ENCODE peak calls at places on chromosomes 13 and 19, in eight cellular contexts. T, D, V, B, I, G, A and P are unnamed samples.

GRCh38 chr13:95403349-95404140 is 102.3 kb upstream of the ABCC4 start:
- DNase-seq in G (peak; percentile 45), I (no peak), V (no peak), B (no peak), A (peak; percentile 44), T (no peak), D (no peak), P (no peak)

GRCh38 chr13:49053215-49053614 is 77.5 kb downstream of the FNDC3A start:
- DNase-seq in G (no peak), T (no peak), A (no peak), D (no peak), B (no peak), I (no peak), V (no peak), P (no peak)

GRCh38 chr13:104823071-104823470 is 1712.4 kb downstream of the EFNB2 start:
- DNase-seq in T (no peak), A (no peak), V (no peak), B (no peak), D (no peak), G (no peak), I (no peak), P (no peak)

GRCh38 chr13:31051999-31052398 is 109.7 kb downstream of the HSPH1 start:
- DNase-seq in D (no peak), V (no peak), A (peak; percentile 19), I (no peak), G (no peak), T (peak; percentile 8), B (no peak), P (no peak)

GRCh38 chr19:18049390-18049789 is 37.3 kb downstream of the IL12RB1 start:
- DNase-seq in G (no peak), D (peak; percentile 82), V (no peak), T (peak; percentile 25), B (peak; percentile 59), I (peak; percentile 86), A (no peak), P (peak; percentile 21)

GRCh38 chr13:113187263-113187669 is 21.2 kb downstream of the PCID2 start:
- DNase-seq in T (peak; percentile 100), G (no peak), I (peak; percentile 98), B (peak; percentile 99), D (peak; percentile 57), V (no peak), A (no peak), P (peak; percentile 100)

GRCh38 chr19:18590273-18591272 is 2.0 kb downstream of the REX1BD start:
- DNase-seq in T (peak; percentile 57), V (no peak), A (peak; percentile 84), D (no peak), I (peak; percentile 70), B (peak; percentile 61), G (peak; percentile 92), P (no peak)

GRCh38 chr13:30021611-30022010 is 171.2 kb upstream of the UBL3 start:
- DNase-seq in V (no peak), A (no peak), I (no peak), D (no peak), B (no peak), T (peak; percentile 37), G (no peak), P (peak; percentile 17)

GRCh38 chr13:113203507-113204377 is 4.7 kb downstream of the PCID2 start:
- DNase-seq in B (no peak), T (no peak), D (no peak), A (no peak), V (no peak), I (peak; percentile 13), G (no peak), P (no peak)

GRCh38 chr13:78194904-78195639 is 276.4 kb upstream of the EDNRB start:
- DNase-seq in B (peak; percentile 27), I (peak; percentile 0), G (no peak), V (no peak), A (no peak), T (peak; percentile 69), D (no peak), P (peak; percentile 56)

GRCh38 chr13:36154567-36155231 is 23.5 kb upstream of the DCLK1 start:
- DNase-seq in B (no peak), I (no peak), D (no peak), T (no peak), V (no peak), A (no peak), G (peak; percentile 65), P (no peak)

GRCh38 chr19:17997969-17998826 is 9.8 kb upstream of the ARRDC2 start:
- DNase-seq in I (no peak), A (peak; percentile 44), D (no peak), G (peak; percentile 53), T (peak; percentile 24), V (no peak), B (no peak), P (no peak)

GRCh38 chr19:15269806-15270205 is 37.6 kb upstream of the EPHX3 start:
- DNase-seq in G (no peak), I (no peak), T (no peak), A (no peak), D (no peak), V (no peak), B (no peak), P (no peak)

GRCh38 chr13:72920097-72920496 is 138.2 kb downstream of the PIBF1 start:
- DNase-seq in D (no peak), A (no peak), I (no peak), V (no peak), T (peak; percentile 11), B (peak; percentile 3), G (no peak), P (peak; percentile 57)

GRCh38 chr13:74372511-74372910 is 238.3 kb upstream of the KLF12 start:
- DNase-seq in T (no peak), G (no peak), A (no peak), B (peak; percentile 4), V (no peak), I (no peak), D (no peak), P (no peak)

GRCh38 chr19:18659281-18660050 is 22.6 kb downstream of the KLHL26 start:
- DNase-seq in B (peak; percentile 43), A (no peak), G (no peak), T (no peak), I (peak; percentile 45), D (no peak), V (no peak), P (no peak)

DNA sequence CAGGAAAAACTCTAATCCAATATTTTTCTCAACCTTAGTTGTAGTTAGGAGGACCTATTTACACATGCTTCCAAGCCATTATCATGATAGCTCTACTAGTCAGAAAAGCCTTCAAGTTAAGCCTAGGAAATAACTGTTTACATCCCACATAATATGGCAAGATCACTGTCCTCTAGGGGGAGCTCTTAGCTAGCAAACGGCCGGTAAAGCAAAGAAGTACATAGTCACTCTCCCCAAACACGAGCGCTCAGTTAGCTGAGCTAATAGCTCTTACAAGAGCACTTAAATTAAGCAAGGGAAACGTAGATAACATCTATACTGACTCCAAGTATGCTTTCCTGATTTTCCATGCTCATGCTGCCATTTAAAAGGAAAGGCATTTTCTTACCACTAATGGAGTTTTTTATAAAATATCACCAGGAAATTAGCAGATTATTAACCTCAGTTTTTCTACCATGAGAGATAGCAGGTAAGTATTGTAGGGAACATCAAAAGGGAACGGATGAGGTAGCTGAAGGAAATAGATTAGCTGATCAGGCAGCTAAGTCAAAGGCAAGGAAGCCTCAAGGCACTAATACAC is 100.6 kb upstream of the PABPC3 start:
- DNase-seq in I (peak; percentile 90), T (peak; percentile 82), D (no peak), G (peak; percentile 66), V (peak; percentile 75), A (peak; percentile 67), B (peak; percentile 90), P (peak; percentile 77)
- TF ChIP-seq CTCF in I (peak; percentile 92), T (peak; percentile 87), D (peak; percentile 74), G (peak; percentile 87), V (peak; percentile 71), A (peak; percentile 71), B (peak; percentile 92), P (peak; percentile 91)

GRCh38 chr13:110683921-110684320 is 22.0 kb downstream of the CARS2 start:
- DNase-seq in V (no peak), I (no peak), A (no peak), B (no peak), T (no peak), G (no peak), D (no peak), P (no peak)

GRCh38 chr13:110681868-110682550 is 23.9 kb downstream of the CARS2 start:
- DNase-seq in D (no peak), T (no peak), G (no peak), I (no peak), A (no peak), V (no peak), B (no peak), P (no peak)

GRCh38 chr13:110682746-110683145 is 23.2 kb downstream of the CARS2 start:
- DNase-seq in A (no peak), T (no peak), G (no peak), B (no peak), D (no peak), I (no peak), V (no peak), P (no peak)

GRCh38 chr13:110684388-110685056 is 21.4 kb downstream of the CARS2 start:
- DNase-seq in G (no peak), V (no peak), B (no peak), D (no peak), I (no peak), T (no peak), A (no peak), P (no peak)

GRCh38 chr13:110683203-110683883 is 22.6 kb downstream of the CARS2 start:
- DNase-seq in G (no peak), B (peak; percentile 36), T (peak; percentile 15), D (no peak), A (no peak), I (peak; percentile 28), V (no peak), P (peak; percentile 23)
- TF ChIP-seq CTCF in G (peak; percentile 15), B (peak; percentile 40), T (peak; percentile 23), D (no peak), A (no peak), I (peak; percentile 37), V (no peak), P (peak; percentile 79)

GRCh38 chr13:46134494-46134893 is 29.7 kb upstream of the CPB2 start:
- DNase-seq in D (no peak), B (no peak), T (no peak), G (no peak), V (no peak), I (no peak), A (no peak), P (no peak)
- TF ChIP-seq CTCF in D (no peak), B (no peak), T (no peak), G (no peak), V (no peak), I (no peak), A (no peak), P (no peak)

DNA sequence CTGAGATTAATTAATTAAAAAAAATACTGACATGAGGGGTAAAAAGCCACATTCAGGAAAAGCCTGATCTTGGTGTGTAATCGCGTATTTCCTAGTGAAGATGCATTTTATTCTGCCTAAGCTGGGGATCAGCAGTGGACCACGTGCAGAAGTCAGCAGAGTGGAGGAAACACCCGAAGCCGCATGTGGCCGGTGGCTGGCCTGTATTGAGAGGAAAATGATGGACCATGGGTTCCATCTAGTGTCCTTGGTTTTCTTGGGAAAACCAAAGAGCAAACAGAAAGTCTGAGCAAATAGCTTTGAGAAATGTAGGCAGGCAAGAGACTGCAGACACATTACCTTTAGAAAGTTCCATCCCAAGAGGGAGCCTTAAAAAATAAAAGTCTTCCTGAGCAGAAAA is 23.7 kb upstream of the SHISA2 start:
- DNase-seq in T (no peak), I (no peak), V (no peak), A (no peak), B (no peak), G (no peak), D (no peak), P (no peak)
- TF ChIP-seq CTCF in T (no peak), I (no peak), V (no peak), A (no peak), B (no peak), G (no peak), D (no peak), P (no peak)

GRCh38 chr19:33720691-33721682 is 75.7 kb upstream of the KCTD15 start:
- DNase-seq in V (no peak), A (no peak), I (no peak), D (no peak), B (no peak), G (no peak), T (no peak), P (no peak)
- TF ChIP-seq CTCF in V (no peak), A (no peak), I (no peak), D (no peak), B (no peak), G (peak; percentile 15), T (no peak), P (peak; percentile 29)